ENCODE peak calls at places on chromosomes 3 and 15, in ten cellular contexts. One of them, this sample, is unnamed.

GRCh38 chr3:23726811-23727548 is 78.8 kb upstream of the UBE2E1 start:
- DNase-seq in DMS153: no peak
- DNase-seq in ACHN: no peak
- DNase-seq in PC-3: no peak
- DNase-seq in lower lobe of right lung: no peak
- DNase-seq in NCI-H2029: no peak
- DNase-seq in MM.1S: peak
- DNase-seq in substantia nigra: no peak
- DNase-seq in RPMI7951: peak
- DNase-seq in H9: no peak
- DNase-seq in this sample: no peak

GRCh38 chr3:188523291-188523690 is 369.3 kb downstream of the LPP start:
- DNase-seq in PC-3: no peak
- DNase-seq in ACHN: no peak
- DNase-seq in RPMI7951: no peak
- DNase-seq in substantia nigra: no peak
- DNase-seq in DMS153: no peak
- DNase-seq in MM.1S: no peak
- DNase-seq in H9: no peak
- DNase-seq in NCI-H2029: no peak
- DNase-seq in lower lobe of right lung: no peak
- DNase-seq in this sample: no peak

GRCh38 chr3:23487015-23487414 is 283.9 kb downstream of the UBE2E2 start:
- DNase-seq in NCI-H2029: no peak
- DNase-seq in ACHN: no peak
- DNase-seq in PC-3: no peak
- DNase-seq in H9: no peak
- DNase-seq in substantia nigra: no peak
- DNase-seq in MM.1S: no peak
- DNase-seq in DMS153: no peak
- DNase-seq in RPMI7951: no peak
- DNase-seq in lower lobe of right lung: no peak
- DNase-seq in this sample: no peak

GRCh38 chr15:93164409-93164808 is 75.4 kb upstream of the RGMA start:
- DNase-seq in MM.1S: no peak
- DNase-seq in RPMI7951: no peak
- DNase-seq in PC-3: no peak
- DNase-seq in NCI-H2029: no peak
- DNase-seq in lower lobe of right lung: no peak
- DNase-seq in H9: no peak
- DNase-seq in substantia nigra: no peak
- DNase-seq in ACHN: no peak
- DNase-seq in DMS153: no peak
- DNase-seq in this sample: no peak

GRCh38 chr3:66211779-66212178 is 9.0 kb upstream of the SLC25A26 start:
- DNase-seq in DMS153: no peak
- DNase-seq in RPMI7951: no peak
- DNase-seq in ACHN: no peak
- DNase-seq in PC-3: no peak
- DNase-seq in H9: no peak
- DNase-seq in lower lobe of right lung: no peak
- DNase-seq in NCI-H2029: no peak
- DNase-seq in substantia nigra: no peak
- DNase-seq in MM.1S: peak
- DNase-seq in this sample: no peak

GRCh38 chr3:61848885-61849284 is 287.5 kb downstream of the PTPRG start:
- DNase-seq in NCI-H2029: no peak
- DNase-seq in PC-3: no peak
- DNase-seq in DMS153: no peak
- DNase-seq in ACHN: no peak
- DNase-seq in H9: no peak
- DNase-seq in MM.1S: no peak
- DNase-seq in substantia nigra: no peak
- DNase-seq in lower lobe of right lung: no peak
- DNase-seq in RPMI7951: peak
- DNase-seq in this sample: peak

GRCh38 chr15:73809728-73810501 is 56.8 kb upstream of the INSYN1 start:
- DNase-seq in DMS153: peak
- DNase-seq in PC-3: peak
- DNase-seq in lower lobe of right lung: no peak
- DNase-seq in RPMI7951: peak
- DNase-seq in substantia nigra: peak
- DNase-seq in H9: no peak
- DNase-seq in ACHN: no peak
- DNase-seq in MM.1S: no peak
- DNase-seq in NCI-H2029: no peak
- DNase-seq in this sample: no peak

GRCh38 chr3:71428841-71429609 is 154.5 kb downstream of the FOXP1 start:
- DNase-seq in MM.1S: no peak
- DNase-seq in DMS153: peak
- DNase-seq in lower lobe of right lung: peak
- DNase-seq in substantia nigra: no peak
- DNase-seq in ACHN: peak
- DNase-seq in PC-3: no peak
- DNase-seq in NCI-H2029: no peak
- DNase-seq in H9: no peak
- DNase-seq in RPMI7951: no peak
- DNase-seq in this sample: no peak

GRCh38 chr3:186514296-186515002 is 29.7 kb downstream of the CRYGS start:
- DNase-seq in substantia nigra: no peak
- DNase-seq in DMS153: no peak
- DNase-seq in ACHN: peak
- DNase-seq in MM.1S: no peak
- DNase-seq in NCI-H2029: no peak
- DNase-seq in PC-3: peak
- DNase-seq in RPMI7951: no peak
- DNase-seq in H9: peak
- DNase-seq in lower lobe of right lung: no peak
- DNase-seq in this sample: peak

GRCh38 chr3:61894988-61895935 is 333.9 kb downstream of the PTPRG start:
- DNase-seq in ACHN: peak
- DNase-seq in lower lobe of right lung: no peak
- DNase-seq in PC-3: peak
- DNase-seq in DMS153: peak
- DNase-seq in NCI-H2029: no peak
- DNase-seq in MM.1S: peak
- DNase-seq in RPMI7951: peak
- DNase-seq in substantia nigra: peak
- DNase-seq in H9: peak
- DNase-seq in this sample: peak

GRCh38 chr15:98582900-98583554 is 65.3 kb upstream of the IGF1R start:
- DNase-seq in ACHN: no peak
- DNase-seq in H9: no peak
- DNase-seq in MM.1S: no peak
- DNase-seq in PC-3: no peak
- DNase-seq in substantia nigra: no peak
- DNase-seq in DMS153: no peak
- DNase-seq in NCI-H2029: no peak
- DNase-seq in lower lobe of right lung: no peak
- DNase-seq in RPMI7951: no peak
- DNase-seq in this sample: no peak

GRCh38 chr3:41277790-41278465 is 78.6 kb downstream of the CTNNB1 start:
- DNase-seq in PC-3: no peak
- DNase-seq in DMS153: peak
- DNase-seq in ACHN: no peak
- DNase-seq in H9: peak
- DNase-seq in MM.1S: no peak
- DNase-seq in NCI-H2029: no peak
- DNase-seq in RPMI7951: no peak
- DNase-seq in lower lobe of right lung: no peak
- DNase-seq in substantia nigra: no peak
- DNase-seq in this sample: no peak

This sample was measured in EL.